ENCODE peak calls at places on chromosomes 13 and 19, in eight cellular contexts. T is pancreas; W is CD8-positive, alpha-beta memory T cell; F is GM23338; G is PC-3; Q is psoas muscle; Y is lower lobe of right lung; V is esophagus squamous epithelium. D is an unnamed sample.
A peak's percentile ranks its signal among the peaks of the same experiment; 100 is the strongest.

GRCh38 chr19:6568816-6569215 is 22.1 kb downstream of the CD70 start:
- DNase-seq in T (no peak), W (no peak), F (no peak), G (no peak), Q (no peak), Y (no peak), V (no peak), D (no peak)

GRCh38 chr19:16066611-16067104 is 9.6 kb upstream of the TPM4 start:
- DNase-seq in T (no peak), W (peak; percentile 20), F (no peak), G (peak; percentile 80), Q (no peak), Y (peak; percentile 49), V (no peak), D (peak; percentile 77)

GRCh38 chr19:33408116-33408515 is 34.6 kb downstream of the CEBPG start:
- DNase-seq in T (no peak), W (no peak), F (no peak), G (no peak), Q (no peak), Y (no peak), V (no peak), D (no peak)

GRCh38 chr19:49677232-49677881 is at the start of gene PRMT1:
- DNase-seq in T (peak; percentile 80), W (peak; percentile 52), F (peak; percentile 67), G (peak; percentile 47), Q (peak; percentile 59), Y (no peak), V (no peak), D (no peak)

GRCh38 chr13:46728777-46729176 is 68.2 kb downstream of the ESD start:
- DNase-seq in T (no peak), W (no peak), F (peak; percentile 78), G (peak; percentile 32), Q (no peak), Y (no peak), V (no peak), D (no peak)

GRCh38 chr19:2083174-2083854 is 12.8 kb downstream of the MOB3A start:
- DNase-seq in T (no peak), W (peak; percentile 56), F (no peak), G (no peak), Q (no peak), Y (no peak), V (no peak), D (no peak)

GRCh38 chr13:107843281-107843680 is 372.1 kb downstream of the LIG4 start:
- DNase-seq in T (no peak), W (no peak), F (peak; percentile 51), G (no peak), Q (no peak), Y (no peak), V (no peak), D (no peak)

GRCh38 chr19:38786572-38787265 is 2.3 kb upstream of the LGALS7B start:
- DNase-seq in T (no peak), W (no peak), F (no peak), G (no peak), Q (no peak), Y (peak; percentile 30), V (no peak), D (no peak)

GRCh38 chr13:47474845-47475244 is 526.2 kb downstream of the SUCLA2 start:
- DNase-seq in T (no peak), W (no peak), F (no peak), G (no peak), Q (no peak), Y (no peak), V (no peak), D (no peak)

GRCh38 chr13:98214008-98214643 is 37.1 kb upstream of the RNF113B start:
- DNase-seq in T (no peak), W (no peak), F (no peak), G (peak; percentile 62), Q (no peak), Y (no peak), V (no peak), D (peak; percentile 86)

GRCh38 chr13:41008349-41008980 is 10.7 kb downstream of the ELF1 start:
- DNase-seq in T (no peak), W (no peak), F (no peak), G (peak; percentile 78), Q (no peak), Y (no peak), V (no peak), D (peak; percentile 54)

GRCh38 chr13:31504918-31505317 is 234.4 kb upstream of the RXFP2 start:
- DNase-seq in T (no peak), W (no peak), F (no peak), G (no peak), Q (no peak), Y (no peak), V (no peak), D (no peak)

GRCh38 chr19:17775245-17775927 is 19.6 kb upstream of the B3GNT3 start:
- DNase-seq in T (no peak), W (no peak), F (peak; percentile 85), G (peak; percentile 74), Q (no peak), Y (no peak), V (no peak), D (no peak)

GRCh38 chr13:113616281-113616906 is 31.8 kb downstream of the TFDP1 start:
- DNase-seq in T (no peak), W (no peak), F (no peak), G (no peak), Q (no peak), Y (no peak), V (no peak), D (peak; percentile 40)

GRCh38 chr19:46191972-46192371 is 37.6 kb upstream of the IGFL1 start:
- DNase-seq in T (no peak), W (no peak), F (no peak), G (no peak), Q (no peak), Y (no peak), V (no peak), D (no peak)

GRCh38 chr13:26508885-26509284 is 48.6 kb upstream of the WASF3 start:
- DNase-seq in T (no peak), W (no peak), F (no peak), G (peak; percentile 88), Q (peak; percentile 90), Y (no peak), V (no peak), D (peak; percentile 59)

GRCh38 chr19:36215276-36216171 is 618 bp downstream of the ZNF146 start:
- DNase-seq in T (no peak), W (no peak), F (peak; percentile 51), G (peak; percentile 3), Q (no peak), Y (no peak), V (no peak), D (peak; percentile 60)

GRCh38 chr19:41366089-41366488 is 2.1 kb upstream of the B9D2 start:
- DNase-seq in T (no peak), W (no peak), F (peak; percentile 67), G (no peak), Q (no peak), Y (no peak), V (no peak), D (no peak)

GRCh38 chr19:51345076-51345620 is 3.2 kb upstream of the VSIG10L start:
- DNase-seq in T (no peak), W (no peak), F (no peak), G (no peak), Q (no peak), Y (no peak), V (no peak), D (no peak)

GRCh38 chr19:10808937-10809655 is 26.9 kb downstream of the TMED1 start:
- DNase-seq in T (no peak), W (no peak), F (no peak), G (peak; percentile 54), Q (no peak), Y (no peak), V (no peak), D (peak; percentile 19)

GRCh38 chr13:100108913-100109507 is 20.1 kb downstream of the PCCA start:
- DNase-seq in T (no peak), W (no peak), F (no peak), G (no peak), Q (no peak), Y (no peak), V (no peak), D (no peak)

DNA sequence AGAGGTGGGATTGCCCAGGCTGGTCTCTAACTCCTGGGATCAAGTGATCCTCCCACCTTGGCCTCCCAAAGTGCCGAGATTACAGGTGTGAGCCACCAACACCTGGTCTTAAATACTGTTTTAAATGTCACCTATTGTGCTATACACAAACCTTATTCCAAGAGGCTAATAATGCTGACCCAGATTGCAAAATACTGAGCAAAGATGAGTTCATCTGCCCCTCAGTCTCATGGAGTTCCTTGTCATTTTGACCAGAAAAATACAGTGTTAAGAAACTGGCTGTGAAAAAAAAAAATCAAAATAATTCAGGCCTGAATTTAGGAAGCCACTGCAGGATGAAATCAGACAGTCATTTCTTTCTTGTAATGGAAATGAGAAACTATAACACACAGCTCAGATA is 60.0 kb downstream of the TBC1D4 start:
- DNase-seq in T (no peak), W (no peak), F (no peak), G (no peak), Q (no peak), Y (no peak), V (no peak), D (no peak)
- H3K4me3 ChIP-seq in T (no peak overlapping the region), W (no peak overlapping the region), F (no peak overlapping the region), G (no peak overlapping the region), Q (no peak overlapping the region), Y (no peak overlapping the region), V (no peak overlapping the region), D (no peak overlapping the region)

GRCh38 chr19:1039646-1040475 is at the start of gene ABCA7:
- DNase-seq in T (peak; percentile 100), W (peak; percentile 99), F (peak; percentile 99), G (peak; percentile 98), Q (peak; percentile 98), Y (peak; percentile 99), V (peak; percentile 84), D (peak; percentile 97)

GRCh38 chr19:1038995-1039645 is 787 bp upstream of the ABCA7 start:
- DNase-seq in T (no peak), W (no peak), F (peak; percentile 52), G (no peak), Q (peak; percentile 21), Y (no peak), V (no peak), D (peak; percentile 36)

GRCh38 chr19:1041835-1042685 is 2.2 kb downstream of the ABCA7 start:
- DNase-seq in T (peak; percentile 91), W (no peak), F (no peak), G (peak; percentile 70), Q (peak; percentile 83), Y (no peak), V (no peak), D (no peak)

GRCh38 chr19:1041272-1041834 is 1.4 kb downstream of the ABCA7 start:
- DNase-seq in T (peak; percentile 48), W (no peak), F (no peak), G (no peak), Q (no peak), Y (no peak), V (no peak), D (no peak)

GRCh38 chr19:1040476-1041271 is 767 bp downstream of the ABCA7 start:
- DNase-seq in T (peak; percentile 92), W (peak; percentile 87), F (peak; percentile 98), G (peak; percentile 91), Q (peak; percentile 90), Y (peak; percentile 93), V (peak; percentile 55), D (peak; percentile 94)
- H3K36me3 ChIP-seq in T (no peaks in the 10 kb centered on the region), W (peaks cover 18% of the 10 kb centered on the region), F (peaks cover 16% of the 10 kb centered on the region), G (no peaks in the 10 kb centered on the region), Q (no peaks in the 10 kb centered on the region), Y (peaks cover 40% of the 10 kb centered on the region), V (peaks cover 13% of the 10 kb centered on the region), D (peaks cover 17% of the 10 kb centered on the region)

GRCh38 chr13:22940090-22940710 is 240.6 kb upstream of the SGCG start:
- DNase-seq in T (no peak), W (no peak), F (no peak), G (no peak), Q (no peak), Y (no peak), V (no peak), D (no peak)
- H3K4me3 ChIP-seq in T (no peak overlapping the region), W (no peak overlapping the region), F (no peak overlapping the region), G (no peak overlapping the region), Q (no peak overlapping the region), Y (no peak overlapping the region), V (no peak overlapping the region), D (no peak overlapping the region)

GRCh38 chr13:59873856-59874255 is 289.9 kb downstream of the DIAPH3 start:
- DNase-seq in T (no peak), W (no peak), F (no peak), G (no peak), Q (no peak), Y (no peak), V (no peak), D (no peak)
- H3K36me3 ChIP-seq in T (no peaks in the 10 kb centered on the region), W (no peaks in the 10 kb centered on the region), F (no peaks in the 10 kb centered on the region), G (no peaks in the 10 kb centered on the region), Q (no peaks in the 10 kb centered on the region), Y (no peaks in the 10 kb centered on the region), V (no peaks in the 10 kb centered on the region), D (no peaks in the 10 kb centered on the region)

D was measured in fibroblast of lung.